ENCODE peak calls at places on chromosomes 16 and 17, in ten cellular contexts. P, R, U, Z, K, L, T, H, G and N are unnamed samples.

GRCh38 chr16:10040136-10041080 is 141.8 kb downstream of the GRIN2A start:
- DNase-seq in H (peak; percentile 61), L (no peak), G (no peak), K (no peak), P (no peak), U (no peak), Z (no peak), T (no peak), R (peak; percentile 29), N (no peak)

GRCh38 chr17:16943541-16944333 is 28.2 kb downstream of the TNFRSF13B start:
- DNase-seq in L (no peak), K (no peak), P (no peak), G (no peak), Z (no peak), H (no peak), R (no peak), U (no peak), T (no peak), N (no peak)

GRCh38 chr16:77289331-77289809 is 90.2 kb downstream of the SYCE1L start:
- DNase-seq in P (no peak), G (no peak), L (peak; percentile 47), R (peak; percentile 33), Z (no peak), T (no peak), H (no peak), K (peak; percentile 81), U (no peak), N (no peak)

GRCh38 chr16:67943619-67944503 is at the start of gene LCAT:
- DNase-seq in T (no peak), R (no peak), K (no peak), H (peak; percentile 38), Z (no peak), U (peak; percentile 69), L (no peak), G (no peak), P (peak; percentile 43), N (no peak)

GRCh38 chr17:51818777-51819176 is 339.7 kb downstream of the CA10 start:
- DNase-seq in R (no peak), P (no peak), T (no peak), K (no peak), H (no peak), G (no peak), L (peak; percentile 51), Z (no peak), U (no peak), N (no peak)

GRCh38 chr16:30949655-30950515 is 1.0 kb downstream of the ORAI3 start:
- DNase-seq in T (no peak), Z (no peak), L (peak; percentile 98), P (peak; percentile 84), H (peak; percentile 67), R (peak; percentile 79), U (peak; percentile 87), G (no peak), K (peak; percentile 90), N (peak; percentile 81)

GRCh38 chr17:75922173-75922961 is 17.7 kb upstream of the MRPL38 start:
- DNase-seq in H (no peak), L (no peak), U (no peak), P (no peak), K (no peak), T (no peak), G (no peak), Z (no peak), R (no peak), N (no peak)

GRCh38 chr17:56367381-56367780 is 214.1 kb downstream of the ANKFN1 start:
- DNase-seq in G (no peak), T (no peak), Z (no peak), R (no peak), K (no peak), P (no peak), L (no peak), H (peak; percentile 81), U (no peak), N (no peak)

GRCh38 chr16:78396046-78396445 is 296.6 kb downstream of the WWOX start:
- DNase-seq in T (no peak), G (no peak), P (no peak), H (peak; percentile 11), R (no peak), L (no peak), U (no peak), Z (no peak), K (peak; percentile 1), N (no peak)

GRCh38 chr16:49484454-49484853 is 110.8 kb downstream of the C16orf78 start:
- DNase-seq in K (peak; percentile 36), Z (no peak), G (no peak), T (no peak), H (peak; percentile 86), R (no peak), L (no peak), P (peak; percentile 76), U (peak; percentile 76), N (peak; percentile 83)

DNA sequence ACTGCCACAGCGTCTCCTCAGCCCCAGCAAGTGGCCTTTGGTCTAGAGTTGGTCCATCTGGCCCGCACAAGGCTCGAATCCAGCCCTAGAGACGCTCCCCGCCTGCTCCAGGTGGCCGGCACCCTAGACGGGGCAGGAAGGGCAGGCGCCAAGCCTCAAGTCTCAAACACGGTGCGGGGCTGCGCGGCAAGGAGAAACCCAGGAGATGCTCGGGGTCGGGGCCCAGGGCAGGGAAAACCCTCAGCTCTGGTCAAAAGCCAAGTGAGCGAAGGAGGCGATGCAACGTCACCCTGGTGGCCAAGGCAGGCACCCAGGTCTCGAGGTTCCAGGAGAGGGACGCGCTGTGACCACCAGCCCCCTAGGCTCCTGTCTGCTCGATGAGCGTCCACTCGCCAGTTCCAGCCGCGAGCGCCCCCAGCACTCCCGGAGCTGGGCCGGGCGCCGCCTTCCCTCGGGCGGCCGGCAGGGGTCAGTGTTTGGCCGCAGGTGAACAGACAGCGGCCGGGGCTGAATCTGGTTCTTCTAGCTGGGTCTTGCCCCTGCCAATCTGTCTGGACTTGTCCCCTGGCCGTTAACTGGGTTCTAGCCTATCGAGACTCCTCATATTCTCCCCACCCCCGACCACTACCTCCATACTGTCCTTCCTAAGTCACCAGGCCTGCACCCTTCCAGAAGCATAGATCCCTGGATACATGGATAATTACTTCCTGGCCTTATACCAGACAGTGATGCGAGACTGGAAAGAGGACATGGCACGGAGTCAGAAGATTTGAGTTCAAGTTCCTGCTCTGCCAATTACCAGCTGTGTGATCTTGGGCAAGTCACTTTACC is 44.0 kb downstream of the PRAC1 start:
- DNase-seq in L (peak; percentile 69), H (peak; percentile 86), K (peak; percentile 72), R (peak; percentile 79), Z (peak; percentile 48), P (peak; percentile 68), G (no peak), U (peak; percentile 53), T (peak; percentile 63), N (peak; percentile 43)
- H3K9me3 ChIP-seq in L (no peaks in the 10 kb centered on the region), H (no peaks in the 10 kb centered on the region), K (no peaks in the 10 kb centered on the region), R (peaks cover 1% of the 10 kb centered on the region), Z (no peaks in the 10 kb centered on the region), P (no peaks in the 10 kb centered on the region), G (peaks cover 3% of the 10 kb centered on the region), U (no peaks in the 10 kb centered on the region), T (no peaks in the 10 kb centered on the region), N (no peaks in the 10 kb centered on the region)

GRCh38 chr16:3819741-3820724 is 60.5 kb downstream of the CREBBP start:
- DNase-seq in G (peak; percentile 90), P (peak; percentile 19), U (no peak), T (no peak), L (peak; percentile 86), H (no peak), R (no peak), K (peak; percentile 84), Z (no peak), N (peak; percentile 26)
- H3K27ac ChIP-seq in G (peak overlapping the region; percentile 34), P (no peak overlapping the region), U (peak overlapping the region; percentile 67), T (no peak overlapping the region), L (no peak overlapping the region), H (no peak overlapping the region), R (no peak overlapping the region), K (peak overlapping the region; percentile 19), Z (no peak overlapping the region), N (peak overlapping the region; percentile 13)

DNA sequence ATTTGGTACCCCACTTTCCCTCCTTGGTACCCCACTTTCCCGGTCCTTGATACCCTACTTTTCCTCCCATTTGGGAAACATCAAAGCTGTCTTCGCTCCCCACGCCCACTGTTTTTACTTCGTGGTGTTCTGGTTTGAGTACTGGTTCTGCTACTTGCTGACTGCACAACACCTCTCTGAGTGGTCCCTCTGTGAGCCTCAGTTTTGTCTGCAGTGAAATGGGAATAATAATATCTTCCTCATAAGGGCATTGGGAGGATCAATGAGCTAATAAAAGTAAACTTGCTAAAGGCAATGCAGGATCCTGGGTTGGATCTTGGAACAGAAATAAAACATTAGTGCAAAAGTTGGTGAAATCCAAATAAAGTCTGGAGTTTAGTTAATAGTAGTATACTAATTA is 70.0 kb upstream of the CLEC18A start:
- DNase-seq in H (no peak), G (no peak), K (no peak), T (no peak), P (no peak), U (no peak), R (no peak), Z (no peak), L (no peak), N (no peak)
- H3K9me3 ChIP-seq in H (peaks cover 2% of the 10 kb centered on the region), G (peaks cover 4% of the 10 kb centered on the region), K (no peaks in the 10 kb centered on the region), T (no peaks in the 10 kb centered on the region), P (no peaks in the 10 kb centered on the region), U (peaks cover 13% of the 10 kb centered on the region), R (no peaks in the 10 kb centered on the region), Z (no peaks in the 10 kb centered on the region), L (no peaks in the 10 kb centered on the region), N (no peaks in the 10 kb centered on the region)

GRCh38 chr16:1296688-1297412 is 12.6 kb upstream of the UBE2I start:
- DNase-seq in K (peak; percentile 84), R (no peak), T (no peak), H (no peak), Z (no peak), U (no peak), P (peak; percentile 43), L (peak; percentile 93), G (no peak), N (no peak)
- H3K27ac ChIP-seq in K (no peak overlapping the region), R (no peak overlapping the region), T (no peak overlapping the region), H (no peak overlapping the region), Z (no peak overlapping the region), U (peak overlapping the region; percentile 77), P (no peak overlapping the region), L (peak overlapping the region; percentile 73), G (no peak overlapping the region), N (no peak overlapping the region)

GRCh38 chr16:62642677-62643076 is 606.4 kb upstream of the CDH8 start:
- DNase-seq in R (no peak), U (no peak), Z (no peak), G (no peak), K (no peak), H (no peak), L (no peak), P (no peak), T (no peak), N (no peak)
- H3K9me3 ChIP-seq in R (no peaks in the 10 kb centered on the region), U (peaks cover 36% of the 10 kb centered on the region), Z (no peaks in the 10 kb centered on the region), G (peaks cover 17% of the 10 kb centered on the region), K (no peaks in the 10 kb centered on the region), H (no peaks in the 10 kb centered on the region), L (peaks cover 12% of the 10 kb centered on the region), P (peaks cover 25% of the 10 kb centered on the region), T (peaks cover 16% of the 10 kb centered on the region), N (no peaks in the 10 kb centered on the region)

DNA sequence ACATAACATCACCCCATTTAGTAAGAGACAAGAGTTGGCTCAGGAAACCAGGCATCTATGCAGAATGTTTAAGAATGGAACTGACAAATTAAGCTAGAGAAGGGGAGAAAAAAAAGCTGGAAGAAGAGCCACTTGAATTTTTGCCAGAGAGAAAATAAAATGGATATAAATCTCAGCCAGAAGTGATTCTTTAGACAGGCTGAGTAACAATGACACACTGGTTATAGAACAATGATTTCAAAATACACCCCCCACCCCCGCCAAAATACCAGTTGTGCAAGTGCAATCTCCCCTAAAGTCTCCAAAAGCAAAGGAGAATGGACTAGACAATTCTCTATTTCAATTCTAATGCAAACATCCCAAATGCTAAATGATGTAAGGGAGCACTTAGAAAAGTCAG is 22.4 kb downstream of the LSM12 start:
- DNase-seq in L (peak; percentile 33), G (no peak), P (no peak), K (peak; percentile 85), U (no peak), Z (no peak), H (no peak), R (no peak), T (no peak), N (peak; percentile 43)
- H3K27ac ChIP-seq in L (no peak overlapping the region), G (peak overlapping the region; percentile 80), P (no peak overlapping the region), K (peak overlapping the region; percentile 79), U (peak overlapping the region; percentile 44), Z (no peak overlapping the region), H (peak overlapping the region; percentile 53), R (peak overlapping the region; percentile 12), T (no peak overlapping the region), N (peak overlapping the region; percentile 49)